ENCODE peak calls at places on chromosome 19, in eight cellular contexts. One of them, this sample, is unnamed.

GRCh38 chr19:32471811-32472210 is 66.2 kb downstream of the DPY19L3 start:
- DNase-seq in activated T-helper 2 cell treated with anti-CD3 and anti-CD28 coated beads, Interferon-gamma antibody, Interleukin-2, Interleukin-4, amounts not matched to agents 10 μg/mL and 5 μg/mL and 100 μg/mL, durations not matched to agents 14 hours and 24 hours and 36 hours: no peak
- DNase-seq in kidney tubule cell: no peak
- DNase-seq in HFF-Myc: no peak
- DNase-seq in T-helper 1 cell: no peak
- DNase-seq in IMR-90: no peak
- DNase-seq in NCI-H146: no peak
- DNase-seq in NCI-H1092: no peak
- DNase-seq in this sample: no peak

GRCh38 chr19:43562698-43563241 is 12.6 kb downstream of the XRCC1 start:
- DNase-seq in activated T-helper 2 cell treated with anti-CD3 and anti-CD28 coated beads, Interferon-gamma antibody, Interleukin-2, Interleukin-4, amounts not matched to agents 10 μg/mL and 5 μg/mL and 100 μg/mL, durations not matched to agents 14 hours and 24 hours and 36 hours: peak
- DNase-seq in kidney tubule cell: peak
- DNase-seq in HFF-Myc: no peak
- DNase-seq in T-helper 1 cell: peak
- DNase-seq in IMR-90: peak
- DNase-seq in NCI-H146: peak
- DNase-seq in NCI-H1092: no peak
- DNase-seq in this sample: peak

GRCh38 chr19:6065685-6066365 is 44.5 kb downstream of the RFX2 start:
- DNase-seq in activated T-helper 2 cell treated with anti-CD3 and anti-CD28 coated beads, Interferon-gamma antibody, Interleukin-2, Interleukin-4, amounts not matched to agents 10 μg/mL and 5 μg/mL and 100 μg/mL, durations not matched to agents 14 hours and 24 hours and 36 hours: no peak
- DNase-seq in kidney tubule cell: peak
- DNase-seq in HFF-Myc: no peak
- DNase-seq in T-helper 1 cell: no peak
- DNase-seq in IMR-90: peak
- DNase-seq in NCI-H146: peak
- DNase-seq in NCI-H1092: peak
- DNase-seq in this sample: no peak

GRCh38 chr19:49132974-49133609 is 13.7 kb downstream of the PPFIA3 start:
- DNase-seq in activated T-helper 2 cell treated with anti-CD3 and anti-CD28 coated beads, Interferon-gamma antibody, Interleukin-2, Interleukin-4, amounts not matched to agents 10 μg/mL and 5 μg/mL and 100 μg/mL, durations not matched to agents 14 hours and 24 hours and 36 hours: no peak
- DNase-seq in kidney tubule cell: no peak
- DNase-seq in HFF-Myc: no peak
- DNase-seq in T-helper 1 cell: peak
- DNase-seq in IMR-90: no peak
- DNase-seq in NCI-H146: peak
- DNase-seq in NCI-H1092: no peak
- DNase-seq in this sample: no peak

GRCh38 chr19:55173717-55174409 is 6.2 kb downstream of the SYT5 start:
- DNase-seq in activated T-helper 2 cell treated with anti-CD3 and anti-CD28 coated beads, Interferon-gamma antibody, Interleukin-2, Interleukin-4, amounts not matched to agents 10 μg/mL and 5 μg/mL and 100 μg/mL, durations not matched to agents 14 hours and 24 hours and 36 hours: peak
- DNase-seq in kidney tubule cell: peak
- DNase-seq in HFF-Myc: no peak
- DNase-seq in T-helper 1 cell: peak
- DNase-seq in IMR-90: peak
- DNase-seq in NCI-H146: peak
- DNase-seq in NCI-H1092: no peak
- DNase-seq in this sample: no peak

GRCh38 chr19:1027953-1028902 is 1.8 kb downstream of the CNN2 start:
- DNase-seq in activated T-helper 2 cell treated with anti-CD3 and anti-CD28 coated beads, Interferon-gamma antibody, Interleukin-2, Interleukin-4, amounts not matched to agents 10 μg/mL and 5 μg/mL and 100 μg/mL, durations not matched to agents 14 hours and 24 hours and 36 hours: peak
- DNase-seq in kidney tubule cell: peak
- DNase-seq in HFF-Myc: peak
- DNase-seq in T-helper 1 cell: peak
- DNase-seq in IMR-90: peak
- DNase-seq in NCI-H146: peak
- DNase-seq in NCI-H1092: no peak
- DNase-seq in this sample: peak

GRCh38 chr19:21492932-21493906 is 12.2 kb upstream of the ZNF429 start:
- DNase-seq in activated T-helper 2 cell treated with anti-CD3 and anti-CD28 coated beads, Interferon-gamma antibody, Interleukin-2, Interleukin-4, amounts not matched to agents 10 μg/mL and 5 μg/mL and 100 μg/mL, durations not matched to agents 14 hours and 24 hours and 36 hours: no peak
- DNase-seq in kidney tubule cell: no peak
- DNase-seq in HFF-Myc: no peak
- DNase-seq in T-helper 1 cell: no peak
- DNase-seq in IMR-90: no peak
- DNase-seq in NCI-H146: no peak
- DNase-seq in NCI-H1092: no peak
- DNase-seq in this sample: no peak

GRCh38 chr19:45645631-45646344 is 6.6 kb upstream of the EML2 start:
- DNase-seq in activated T-helper 2 cell treated with anti-CD3 and anti-CD28 coated beads, Interferon-gamma antibody, Interleukin-2, Interleukin-4, amounts not matched to agents 10 μg/mL and 5 μg/mL and 100 μg/mL, durations not matched to agents 14 hours and 24 hours and 36 hours: peak
- DNase-seq in kidney tubule cell: peak
- DNase-seq in HFF-Myc: peak
- DNase-seq in T-helper 1 cell: peak
- DNase-seq in IMR-90: peak
- DNase-seq in NCI-H146: peak
- DNase-seq in NCI-H1092: peak
- DNase-seq in this sample: peak

This sample was measured in GM13976.